ENCODE peak calls at places on chromosomes 11 and 22, in seven cellular contexts. N is stimulated activated CD8-positive, alpha-beta memory T cell treated with anti-CD3 and anti-CD28 coated beads, Interleukin-15, amount 100 ng/mL, for 24 hours; H is NCI-H2081 treated with DMSO at 0.1 percent for 48 hours; D is activated CD8-positive, alpha-beta T cell treated with anti-CD3 and anti-CD28 coated beads, Interleukin-2, amount 10 ng/mL, durations not matched to agents 7 days and 5 days; B is CD8-positive, alpha-beta memory T cell; I is fibroblast of mammary gland; L is NB4. E is an unnamed sample.

GRCh38 chr22:29769723-29770321 is 2.7 kb downstream of the UQCR10 start:
- DNase-seq in N (no peak), H (no peak), D (no peak), B (no peak), I (no peak), L (no peak), E (no peak)

GRCh38 chr11:96337541-96338530 is 5.2 kb downstream of the MAML2 start:
- DNase-seq in N (no peak), H (no peak), D (peak), B (peak), I (peak), L (peak), E (no peak)

GRCh38 chr22:30009478-30009877 is 70.8 kb upstream of the HORMAD2 start:
- DNase-seq in N (no peak), H (no peak), D (no peak), B (no peak), I (no peak), L (no peak), E (no peak)

GRCh38 chr11:30919389-30920172 is 333.4 kb upstream of the MPPED2 start:
- DNase-seq in N (no peak), H (no peak), D (no peak), B (no peak), I (peak), L (peak), E (no peak)

GRCh38 chr22:48953830-48954229 is 873.8 kb downstream of the BRD1 start:
- DNase-seq in N (no peak), H (no peak), D (no peak), B (no peak), I (no peak), L (no peak), E (no peak)

GRCh38 chr11:74138572-74138971 is 32.2 kb downstream of the C2CD3 start:
- DNase-seq in N (no peak), H (no peak), D (no peak), B (no peak), I (peak), L (no peak), E (peak)

GRCh38 chr22:23199159-23199558 is 18.9 kb downstream of the BCR start:
- DNase-seq in N (no peak), H (no peak), D (no peak), B (no peak), I (no peak), L (no peak), E (no peak)

GRCh38 chr22:23583836-23584235 is 3.7 kb upstream of the IGLL1 start:
- DNase-seq in N (no peak), H (no peak), D (no peak), B (no peak), I (no peak), L (no peak), E (no peak)

GRCh38 chr11:113103932-113104331 is 142.7 kb downstream of the NCAM1 start:
- DNase-seq in N (no peak), H (no peak), D (no peak), B (no peak), I (no peak), L (no peak), E (no peak)

GRCh38 chr11:12961615-12962014 is 47.5 kb upstream of the RASSF10 start:
- DNase-seq in N (no peak), H (no peak), D (no peak), B (no peak), I (peak), L (no peak), E (no peak)

GRCh38 chr11:104581246-104581980 is 316.8 kb downstream of the CASP12 start:
- DNase-seq in N (no peak), H (no peak), D (no peak), B (no peak), I (peak), L (no peak), E (no peak)

GRCh38 chr11:128285313-128285712 is 302.0 kb downstream of the ETS1 start:
- DNase-seq in N (no peak), H (no peak), D (no peak), B (no peak), I (no peak), L (no peak), E (no peak)

GRCh38 chr22:40889116-40889515 is 27.2 kb upstream of the DNAJB7 start:
- DNase-seq in N (no peak), H (no peak), D (no peak), B (no peak), I (no peak), L (no peak), E (no peak)

GRCh38 chr11:68264741-68265540 is 6.8 kb downstream of the C11orf24 start:
- DNase-seq in N (no peak), H (no peak), D (no peak), B (no peak), I (no peak), L (no peak), E (no peak)

GRCh38 chr11:86255896-86256295 is 11.3 kb downstream of the EED start:
- DNase-seq in N (no peak), H (no peak), D (no peak), B (no peak), I (no peak), L (no peak), E (no peak)

GRCh38 chr11:111573821-111574249 is 28.4 kb upstream of the SIK2 start:
- DNase-seq in N (no peak), H (no peak), D (no peak), B (no peak), I (peak), L (no peak), E (peak)

GRCh38 chr11:829116-829945 is 1.6 kb downstream of the CRACR2B start:
- DNase-seq in N (no peak), H (no peak), D (no peak), B (no peak), I (no peak), L (no peak), E (no peak)

GRCh38 chr11:66221012-66221411 is 47.4 kb upstream of the RAB1B start:
- DNase-seq in N (no peak), H (no peak), D (no peak), B (no peak), I (no peak), L (no peak), E (no peak)